ENCODE peak calls at places on chromosomes 3 and 15, in five cellular contexts. N is PC-3, V is hepatocyte, Z is GM23248, Q is heart right ventricle. R is an unnamed sample. For H3K27me3, the result is how much of the 10 kb centered on the place peaks cover.

GRCh38 chr3:111947179-111947727 is 31.6 kb upstream of the ABHD10 start:
- DNase-seq in V (no peak), Q (no peak), N (no peak), Z (peak), R (no peak)

GRCh38 chr3:56938545-56938944 is 121.9 kb upstream of the SPATA12 start:
- DNase-seq in N (no peak), Q (no peak), Z (no peak), V (no peak), R (no peak)

GRCh38 chr15:99090938-99091337 is 13.9 kb upstream of the SYNM start:
- DNase-seq in N (no peak), V (no peak), Q (no peak), Z (peak), R (no peak)

GRCh38 chr15:74316116-74316515 is 51.3 kb downstream of the CYP11A1 start:
- DNase-seq in Z (no peak), V (no peak), Q (no peak), N (no peak), R (no peak)

GRCh38 chr3:52195823-52196331 is 2.1 kb upstream of the ALAS1 start:
- DNase-seq in Q (no peak), V (no peak), Z (peak), N (peak), R (no peak)

GRCh38 chr15:71296032-71296686 is 180.9 kb downstream of the THSD4 start:
- DNase-seq in V (peak), Z (peak), Q (no peak), N (peak), R (no peak)

GRCh38 chr3:65584002-65584401 is 454.7 kb downstream of the MAGI1 start:
- DNase-seq in Z (no peak), V (no peak), Q (no peak), N (no peak), R (no peak)

GRCh38 chr15:73375755-73376305 is 7.1 kb upstream of the HCN4 start:
- DNase-seq in Z (no peak), N (peak), V (peak), Q (peak), R (no peak)

GRCh38 chr3:100124116-100124767 is 9.9 kb upstream of the FILIP1L start:
- DNase-seq in V (no peak), Q (peak), Z (no peak), N (no peak), R (no peak)

GRCh38 chr3:100120693-100121092 is 6.4 kb upstream of the FILIP1L start:
- DNase-seq in N (no peak), V (no peak), Z (no peak), Q (no peak), R (no peak)

GRCh38 chr3:100114413-100115030 is at the start of gene FILIP1L:
- DNase-seq in Q (peak), Z (no peak), V (no peak), N (no peak), R (no peak)

GRCh38 chr3:100123112-100123511 is 8.8 kb upstream of the FILIP1L start:
- DNase-seq in Z (no peak), N (no peak), Q (no peak), V (no peak), R (no peak)

GRCh38 chr3:100120022-100120421 is 5.7 kb upstream of the FILIP1L start:
- DNase-seq in Z (no peak), Q (no peak), V (no peak), N (no peak), R (no peak)
- H3K27ac ChIP-seq in Z (no peak), Q (peak), V (no peak), N (no peak), R (no peak)

GRCh38 chr3:53425936-53426335 is 68.5 kb upstream of the CACNA1D start:
- DNase-seq in Z (no peak), V (no peak), N (no peak), Q (no peak), R (no peak)

GRCh38 chr3:53416530-53416929 is 69.2 kb upstream of the DCP1A start:
- DNase-seq in N (no peak), V (no peak), Q (no peak), Z (no peak), R (no peak)

GRCh38 chr3:53422954-53423708 is 71.3 kb upstream of the CACNA1D start:
- DNase-seq in V (no peak), N (no peak), Z (no peak), Q (no peak), R (peak)

DNA sequence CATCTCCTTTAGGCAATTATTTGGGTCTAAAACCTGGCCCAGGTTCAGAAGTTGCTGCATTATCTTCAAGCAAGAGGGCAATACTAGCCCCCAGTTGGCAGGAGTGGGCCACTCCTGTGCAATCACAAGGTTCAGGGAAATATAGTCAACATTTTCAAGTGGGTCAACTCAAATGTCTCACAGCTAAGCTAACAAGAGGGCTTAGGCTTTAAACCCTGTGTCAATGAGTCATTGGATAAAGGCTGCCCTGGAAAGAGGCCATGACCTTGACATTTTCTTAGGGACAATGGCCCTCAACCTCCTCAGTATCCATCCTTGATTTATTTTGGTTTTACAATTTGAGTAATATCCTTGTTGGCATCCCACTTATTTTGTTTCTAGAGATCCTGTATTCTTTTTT is 73.5 kb upstream of the DCP1A start:
- DNase-seq in V (no peak), Z (no peak), N (no peak), Q (no peak), R (no peak)
- H3K27me3 ChIP-seq in V (under half), Z (under half), N (half or more), Q (under half), R (under half)

DNA sequence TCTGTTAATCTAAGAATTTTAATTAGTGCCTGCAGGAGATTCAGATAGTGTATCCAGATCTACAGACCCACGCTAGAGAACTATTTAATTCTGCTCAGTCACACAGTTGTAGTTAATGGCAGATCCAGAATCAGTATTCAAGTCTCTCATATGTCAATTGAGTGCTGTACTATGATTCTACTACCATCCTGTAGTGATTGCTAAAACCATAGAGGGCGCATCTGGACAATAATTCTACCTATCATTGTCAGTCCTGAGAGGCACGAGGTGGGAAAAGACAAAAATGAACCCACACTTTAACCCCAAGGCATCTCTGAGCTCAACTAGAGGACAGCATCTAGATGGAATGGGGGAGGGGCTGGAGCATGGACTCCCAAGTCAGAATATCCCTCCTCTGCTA is 22.7 kb downstream of the DHX36 start:
- DNase-seq in Q (no peak), Z (no peak), N (no peak), V (no peak), R (no peak)
- H3K27ac ChIP-seq in Q (no peak), Z (no peak), N (no peak), V (no peak), R (no peak)

DNA sequence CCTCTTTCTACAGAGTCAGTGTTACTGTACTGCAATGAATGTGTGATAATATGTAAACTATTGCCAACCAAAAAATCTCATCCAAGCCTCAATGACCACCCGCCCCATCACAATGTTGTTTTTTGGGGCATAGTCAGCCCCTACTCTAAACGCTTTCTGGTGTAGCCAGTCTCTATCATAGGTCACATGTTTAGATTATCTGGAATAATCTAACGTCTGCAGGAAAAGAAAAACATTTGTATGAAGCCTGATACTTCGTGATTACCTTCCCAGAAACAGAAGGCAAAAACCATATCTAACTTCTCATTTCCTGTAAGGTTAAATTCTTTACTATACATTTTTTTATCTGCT is 1331.8 kb upstream of the GBE1 start:
- DNase-seq in Q (no peak), Z (no peak), N (no peak), V (no peak), R (no peak)
- H3K27me3 ChIP-seq in Q (under half), Z (under half), N (under half), V (under half), R (under half)

GRCh38 chr3:167835953-167836352 is 100.4 kb downstream of the SERPINI1 start:
- DNase-seq in N (no peak), Z (no peak), V (no peak), Q (no peak), R (no peak)

GRCh38 chr3:167829057-167829456 is 93.5 kb downstream of the SERPINI1 start:
- DNase-seq in V (no peak), Q (no peak), Z (no peak), N (no peak), R (no peak)

GRCh38 chr3:167835359-167835758 is 99.8 kb downstream of the SERPINI1 start:
- DNase-seq in V (no peak), Z (no peak), N (no peak), Q (no peak), R (no peak)

DNA sequence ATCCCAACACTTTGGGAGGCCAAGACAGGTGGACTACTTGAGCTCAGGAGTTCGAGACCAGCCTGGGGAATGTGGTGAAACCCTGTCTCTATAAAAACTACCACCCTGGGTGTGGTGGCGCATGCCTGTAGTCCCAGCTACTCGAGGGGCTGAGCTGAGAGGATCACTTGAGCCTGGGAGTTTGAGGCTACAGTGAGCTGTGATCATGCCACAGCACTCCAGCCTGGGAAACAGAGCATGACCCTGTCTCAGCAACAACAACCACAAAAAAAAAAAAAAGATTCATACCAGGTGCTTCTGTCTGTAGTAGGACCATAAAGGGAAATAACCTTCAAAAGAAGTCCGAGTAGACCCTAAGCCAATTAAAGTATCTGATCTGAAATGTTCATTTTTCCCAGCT is 94.5 kb downstream of the SERPINI1 start:
- DNase-seq in Z (no peak), V (no peak), N (no peak), Q (no peak), R (no peak)
- H3K27ac ChIP-seq in Z (no peak), V (no peak), N (no peak), Q (no peak), R (no peak)

DNA sequence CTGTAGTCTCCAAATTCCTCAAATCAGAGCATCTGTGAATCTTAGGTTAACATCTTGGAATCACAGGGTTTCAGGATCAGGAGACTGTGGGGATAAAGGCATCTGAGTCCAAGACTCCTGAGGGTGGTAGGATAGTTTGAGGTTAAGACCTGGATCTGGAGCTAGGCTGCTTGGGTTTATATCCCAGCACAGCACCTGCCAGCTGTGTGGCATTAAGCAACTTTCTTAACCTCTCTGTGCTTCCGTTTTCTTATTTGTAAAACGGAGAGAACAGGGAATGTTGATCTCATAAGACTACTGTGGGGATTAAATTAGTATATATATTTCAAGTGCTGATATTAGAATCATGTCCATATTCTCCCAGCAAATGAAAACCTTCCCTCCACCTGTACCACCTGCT is 33.6 kb downstream of the WNT7A start:
- DNase-seq in Q (no peak), N (no peak), V (no peak), Z (no peak), R (no peak)
- H3K27me3 ChIP-seq in Q (under half), N (under half), V (under half), Z (under half), R (half or more)

GRCh38 chr3:15063656-15064286 is 1.3 kb downstream of the MRPS25 start:
- DNase-seq in Q (no peak), Z (peak), V (no peak), N (no peak), R (no peak)

GRCh38 chr3:15066467-15066866 is 1.4 kb upstream of the MRPS25 start:
- DNase-seq in Z (no peak), V (no peak), Q (no peak), N (no peak), R (no peak)

GRCh38 chr3:15065550-15066007 is 464 bp upstream of the MRPS25 start:
- DNase-seq in V (no peak), N (no peak), Z (no peak), Q (no peak), R (no peak)

GRCh38 chr3:15064299-15064834 is 748 bp downstream of the MRPS25 start:
- DNase-seq in N (peak), Z (peak), V (peak), Q (no peak), R (peak)

DNA sequence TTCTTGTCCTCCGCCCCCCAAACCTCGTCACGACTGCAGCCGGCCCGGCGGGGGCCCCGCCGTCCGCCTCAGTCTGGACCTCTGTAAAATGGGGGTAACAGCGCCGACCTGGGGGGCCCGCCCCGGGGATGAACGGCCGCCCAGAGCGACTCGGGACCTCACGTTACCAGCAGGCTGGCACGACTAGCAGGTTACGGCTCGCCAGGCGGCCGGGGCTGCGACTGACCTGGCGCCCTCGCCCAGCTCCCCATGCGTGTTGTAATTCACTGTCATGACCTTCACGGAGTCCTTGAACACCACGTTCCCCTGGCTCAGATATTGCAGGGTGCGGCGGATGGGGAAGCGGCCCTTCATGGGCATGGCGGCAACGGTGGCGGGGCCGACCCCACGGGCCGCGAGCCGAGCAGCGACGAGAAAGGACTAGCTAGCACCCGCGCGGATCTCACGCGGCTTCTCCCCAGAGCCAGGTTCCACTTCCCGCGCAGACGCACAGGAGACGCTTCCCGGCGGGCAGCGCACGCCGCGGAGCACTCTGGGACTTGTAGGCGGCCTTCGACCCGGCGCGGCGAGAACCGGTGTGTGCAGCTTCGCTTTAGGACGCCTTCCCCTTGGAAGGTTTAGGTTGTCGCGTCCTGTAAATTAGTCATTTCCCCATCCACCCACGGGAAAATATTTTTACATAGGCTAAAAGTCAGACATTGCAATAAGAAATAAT is at the start of gene MRPS25:
- DNase-seq in N (peak), V (peak), Z (peak), Q (peak), R (peak)
- H3K27ac ChIP-seq in N (peak), V (peak), Z (peak), Q (peak), R (peak)

DNA sequence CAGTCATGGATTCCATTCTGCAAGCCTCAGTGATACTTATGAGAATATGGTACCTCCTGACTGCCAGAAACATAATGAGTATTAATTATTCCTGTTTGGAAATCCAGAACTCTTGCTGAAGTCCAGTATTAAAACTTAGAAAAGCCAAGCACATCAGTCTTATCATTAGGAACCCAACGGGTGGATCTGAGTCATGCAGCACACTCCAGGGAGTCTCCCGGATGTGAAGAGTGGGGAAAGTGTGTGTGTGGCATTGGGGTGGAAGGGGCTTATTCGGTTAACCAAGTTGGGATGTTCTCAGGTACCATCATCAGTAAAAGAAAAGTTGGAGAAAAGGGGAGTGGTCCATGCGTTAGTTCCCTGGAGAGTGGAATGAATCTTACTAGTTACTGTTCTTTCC is 181.1 kb downstream of the PLCL2 start:
- DNase-seq in Z (no peak), Q (no peak), N (no peak), V (no peak), R (no peak)
- H3K27me3 ChIP-seq in Z (under half), Q (under half), N (under half), V (under half), R (under half)

DNA sequence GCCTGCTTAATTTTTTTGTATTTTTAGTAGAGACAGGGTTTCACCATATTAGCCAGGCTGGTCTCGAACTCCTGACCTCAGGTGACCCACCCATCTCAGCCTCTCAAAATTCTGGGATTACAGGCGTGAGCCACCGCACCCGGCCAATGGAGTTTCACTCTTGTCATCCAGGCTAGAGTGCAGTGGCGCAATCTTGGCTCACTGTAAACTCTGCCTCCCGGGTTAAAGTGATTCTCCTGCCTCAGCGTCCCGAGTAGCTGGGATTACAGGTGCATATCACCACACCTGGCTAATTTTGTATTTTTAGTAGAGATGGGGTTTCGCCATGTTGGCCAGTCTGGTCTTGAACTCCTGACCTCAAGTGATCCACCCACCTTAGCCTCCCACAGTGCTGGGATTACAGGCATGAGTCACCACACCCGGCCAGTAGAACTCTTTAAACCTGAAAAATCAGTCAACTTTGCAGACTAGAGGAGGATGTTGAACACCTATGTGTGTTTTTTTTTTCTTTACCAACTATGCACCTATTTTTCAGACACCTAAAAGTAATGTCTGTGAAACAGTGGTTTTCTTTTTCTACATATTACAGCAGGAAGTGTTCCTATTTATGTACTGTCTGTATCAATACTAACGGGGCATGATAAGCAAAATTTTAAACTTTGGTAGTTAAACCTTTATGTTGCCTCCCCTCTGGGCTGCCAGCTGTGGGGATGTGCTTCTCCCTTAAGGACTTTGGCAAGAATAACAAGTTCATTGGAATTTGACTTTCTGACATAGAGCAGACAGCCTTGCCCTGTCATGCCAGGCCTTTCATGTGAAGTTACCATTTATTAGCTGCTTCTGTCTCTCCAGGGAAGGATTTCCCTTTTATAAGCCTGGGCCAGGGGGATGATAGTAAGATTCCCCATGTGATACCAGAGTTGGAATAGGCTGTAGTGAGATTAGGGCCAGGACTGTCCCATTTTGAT is 8.1 kb downstream of the ARIH2 start:
- DNase-seq in Q (no peak), Z (peak), V (peak), N (peak), R (no peak)
- H3K27ac ChIP-seq in Q (peak), Z (peak), V (peak), N (no peak), R (no peak)

GRCh38 chr3:129929383-129929782 is 35.9 kb upstream of the TMCC1 start:
- DNase-seq in Z (no peak), Q (no peak), V (no peak), N (no peak), R (no peak)
- H3K27me3 ChIP-seq in Z (under half), Q (under half), V (under half), N (under half), R (under half)